ENCODE peak calls at places on chromosomes 11 and 22, in four cellular contexts. One of them, this sample, is unnamed.

GRCh38 chr11:68658661-68659060 is 25.7 kb upstream of the GAL start:
- DNase-seq in T-helper 2 cell: no peak
- DNase-seq in tibial nerve: peak; percentile 27
- DNase-seq in activated gamma-delta T cell treated with anti-CD3 and anti-CD28 coated beads, Interleukin-2, amount 50 U/mL, for 16 hours: no peak
- DNase-seq in this sample: no peak

GRCh38 chr11:67044496-67044895 is 12.2 kb upstream of the RHOD start:
- DNase-seq in T-helper 2 cell: no peak
- DNase-seq in tibial nerve: no peak
- DNase-seq in activated gamma-delta T cell treated with anti-CD3 and anti-CD28 coated beads, Interleukin-2, amount 50 U/mL, for 16 hours: no peak
- DNase-seq in this sample: no peak

GRCh38 chr22:36197065-36197440 is 4.6 kb downstream of the APOL4 start:
- DNase-seq in T-helper 2 cell: no peak
- DNase-seq in tibial nerve: no peak
- DNase-seq in activated gamma-delta T cell treated with anti-CD3 and anti-CD28 coated beads, Interleukin-2, amount 50 U/mL, for 16 hours: no peak
- DNase-seq in this sample: no peak

GRCh38 chr11:117972589-117973445 is 13.4 kb upstream of the IL10RA start:
- DNase-seq in T-helper 2 cell: no peak
- DNase-seq in tibial nerve: no peak
- DNase-seq in activated gamma-delta T cell treated with anti-CD3 and anti-CD28 coated beads, Interleukin-2, amount 50 U/mL, for 16 hours: no peak
- DNase-seq in this sample: no peak

GRCh38 chr11:212150-213100 is 4.9 kb downstream of the RIC8A start:
- DNase-seq in T-helper 2 cell: no peak
- DNase-seq in tibial nerve: no peak
- DNase-seq in activated gamma-delta T cell treated with anti-CD3 and anti-CD28 coated beads, Interleukin-2, amount 50 U/mL, for 16 hours: no peak
- DNase-seq in this sample: no peak

GRCh38 chr11:34585870-34586654 is 34.8 kb upstream of the EHF start:
- DNase-seq in T-helper 2 cell: no peak
- DNase-seq in tibial nerve: no peak
- DNase-seq in activated gamma-delta T cell treated with anti-CD3 and anti-CD28 coated beads, Interleukin-2, amount 50 U/mL, for 16 hours: no peak
- DNase-seq in this sample: no peak

GRCh38 chr11:133952199-133953190 is 4.3 kb downstream of the IGSF9B start:
- DNase-seq in T-helper 2 cell: no peak
- DNase-seq in tibial nerve: no peak
- DNase-seq in activated gamma-delta T cell treated with anti-CD3 and anti-CD28 coated beads, Interleukin-2, amount 50 U/mL, for 16 hours: no peak
- DNase-seq in this sample: no peak

GRCh38 chr22:37283393-37283937 is 1.2 kb downstream of the CYTH4 start:
- DNase-seq in T-helper 2 cell: peak; percentile 56
- DNase-seq in tibial nerve: no peak
- DNase-seq in activated gamma-delta T cell treated with anti-CD3 and anti-CD28 coated beads, Interleukin-2, amount 50 U/mL, for 16 hours: peak; percentile 55
- DNase-seq in this sample: no peak

GRCh38 chr11:207213-208176 is at the start of the genes BET1L and RIC8A:
- DNase-seq in T-helper 2 cell: peak; percentile 98
- DNase-seq in tibial nerve: peak; percentile 95
- DNase-seq in activated gamma-delta T cell treated with anti-CD3 and anti-CD28 coated beads, Interleukin-2, amount 50 U/mL, for 16 hours: peak; percentile 94
- DNase-seq in this sample: peak; percentile 96

GRCh38 chr11:73400293-73400692 is 24.1 kb downstream of the RELT start:
- DNase-seq in T-helper 2 cell: no peak
- DNase-seq in tibial nerve: peak; percentile 7
- DNase-seq in activated gamma-delta T cell treated with anti-CD3 and anti-CD28 coated beads, Interleukin-2, amount 50 U/mL, for 16 hours: no peak
- DNase-seq in this sample: no peak

GRCh38 chr11:63986156-63986931 is at the start of gene OTUB1:
- DNase-seq in T-helper 2 cell: peak; percentile 75
- DNase-seq in tibial nerve: peak; percentile 75
- DNase-seq in activated gamma-delta T cell treated with anti-CD3 and anti-CD28 coated beads, Interleukin-2, amount 50 U/mL, for 16 hours: peak; percentile 79
- DNase-seq in this sample: peak; percentile 78

GRCh38 chr11:14969922-14970323 is 2.2 kb downstream of the CALCA start:
- DNase-seq in T-helper 2 cell: no peak
- DNase-seq in tibial nerve: no peak
- DNase-seq in activated gamma-delta T cell treated with anti-CD3 and anti-CD28 coated beads, Interleukin-2, amount 50 U/mL, for 16 hours: no peak
- DNase-seq in this sample: no peak

GRCh38 chr11:72562431-72562830 is 111.8 kb downstream of the PDE2A start:
- DNase-seq in T-helper 2 cell: no peak
- DNase-seq in tibial nerve: no peak
- DNase-seq in activated gamma-delta T cell treated with anti-CD3 and anti-CD28 coated beads, Interleukin-2, amount 50 U/mL, for 16 hours: no peak
- DNase-seq in this sample: no peak

GRCh38 chr22:50184004-50184461 is 1.7 kb upstream of the TRABD start:
- DNase-seq in T-helper 2 cell: no peak
- DNase-seq in tibial nerve: peak; percentile 62
- DNase-seq in activated gamma-delta T cell treated with anti-CD3 and anti-CD28 coated beads, Interleukin-2, amount 50 U/mL, for 16 hours: no peak
- DNase-seq in this sample: no peak

GRCh38 chr11:99316761-99317475 is 296.2 kb downstream of the CNTN5 start:
- DNase-seq in T-helper 2 cell: no peak
- DNase-seq in tibial nerve: no peak
- DNase-seq in activated gamma-delta T cell treated with anti-CD3 and anti-CD28 coated beads, Interleukin-2, amount 50 U/mL, for 16 hours: no peak
- DNase-seq in this sample: no peak

GRCh38 chr11:126808851-126809250 is 191.7 kb downstream of the KIRREL3 start:
- DNase-seq in T-helper 2 cell: no peak
- DNase-seq in tibial nerve: no peak
- DNase-seq in activated gamma-delta T cell treated with anti-CD3 and anti-CD28 coated beads, Interleukin-2, amount 50 U/mL, for 16 hours: no peak
- DNase-seq in this sample: no peak

GRCh38 chr11:22624742-22625447 is 728 bp downstream of the FANCF start:
- DNase-seq in T-helper 2 cell: peak; percentile 53
- DNase-seq in tibial nerve: no peak
- DNase-seq in activated gamma-delta T cell treated with anti-CD3 and anti-CD28 coated beads, Interleukin-2, amount 50 U/mL, for 16 hours: peak; percentile 27
- DNase-seq in this sample: no peak

GRCh38 chr11:108204918-108205499 is 17.4 kb downstream of the NPAT start:
- DNase-seq in T-helper 2 cell: no peak
- DNase-seq in tibial nerve: no peak
- DNase-seq in activated gamma-delta T cell treated with anti-CD3 and anti-CD28 coated beads, Interleukin-2, amount 50 U/mL, for 16 hours: no peak
- DNase-seq in this sample: no peak

GRCh38 chr11:96278039-96278897 is 64.7 kb downstream of the MAML2 start:
- DNase-seq in T-helper 2 cell: no peak
- DNase-seq in tibial nerve: no peak
- DNase-seq in activated gamma-delta T cell treated with anti-CD3 and anti-CD28 coated beads, Interleukin-2, amount 50 U/mL, for 16 hours: no peak
- DNase-seq in this sample: no peak

GRCh38 chr11:36718481-36718880 is 120.4 kb upstream of the RAG2 start:
- DNase-seq in T-helper 2 cell: no peak
- DNase-seq in tibial nerve: no peak
- DNase-seq in activated gamma-delta T cell treated with anti-CD3 and anti-CD28 coated beads, Interleukin-2, amount 50 U/mL, for 16 hours: no peak
- DNase-seq in this sample: no peak

GRCh38 chr11:66718320-66718971 is 10.6 kb downstream of the SPTBN2 start:
- DNase-seq in T-helper 2 cell: no peak
- DNase-seq in tibial nerve: no peak
- DNase-seq in activated gamma-delta T cell treated with anti-CD3 and anti-CD28 coated beads, Interleukin-2, amount 50 U/mL, for 16 hours: no peak
- DNase-seq in this sample: no peak

GRCh38 chr11:56706486-56706885 is 7.6 kb downstream of the OR9G1 start:
- DNase-seq in T-helper 2 cell: no peak
- DNase-seq in tibial nerve: no peak
- DNase-seq in activated gamma-delta T cell treated with anti-CD3 and anti-CD28 coated beads, Interleukin-2, amount 50 U/mL, for 16 hours: no peak
- DNase-seq in this sample: no peak

GRCh38 chr11:97460091-97460490 is 1070.3 kb downstream of the JRKL start:
- DNase-seq in T-helper 2 cell: no peak
- DNase-seq in tibial nerve: no peak
- DNase-seq in activated gamma-delta T cell treated with anti-CD3 and anti-CD28 coated beads, Interleukin-2, amount 50 U/mL, for 16 hours: no peak
- DNase-seq in this sample: no peak

GRCh38 chr11:17386331-17387084 is 2.0 kb downstream of the KCNJ11 start:
- DNase-seq in T-helper 2 cell: no peak
- DNase-seq in tibial nerve: no peak
- DNase-seq in activated gamma-delta T cell treated with anti-CD3 and anti-CD28 coated beads, Interleukin-2, amount 50 U/mL, for 16 hours: no peak
- DNase-seq in this sample: no peak

GRCh38 chr22:36329217-36330078 is 58.3 kb downstream of the MYH9 start:
- DNase-seq in T-helper 2 cell: peak; percentile 79
- DNase-seq in tibial nerve: no peak
- DNase-seq in activated gamma-delta T cell treated with anti-CD3 and anti-CD28 coated beads, Interleukin-2, amount 50 U/mL, for 16 hours: peak; percentile 80
- DNase-seq in this sample: peak; percentile 62

GRCh38 chr11:12502041-12502440 is 124.7 kb downstream of the PARVA start:
- DNase-seq in T-helper 2 cell: no peak
- DNase-seq in tibial nerve: no peak
- DNase-seq in activated gamma-delta T cell treated with anti-CD3 and anti-CD28 coated beads, Interleukin-2, amount 50 U/mL, for 16 hours: no peak
- DNase-seq in this sample: no peak

GRCh38 chr11:104073950-104074349 is 37.5 kb downstream of the DDI1 start:
- DNase-seq in T-helper 2 cell: no peak
- DNase-seq in tibial nerve: no peak
- DNase-seq in activated gamma-delta T cell treated with anti-CD3 and anti-CD28 coated beads, Interleukin-2, amount 50 U/mL, for 16 hours: no peak
- DNase-seq in this sample: no peak

GRCh38 chr22:36445158-36445668 is 36.2 kb downstream of the TXN2 start:
- DNase-seq in T-helper 2 cell: no peak
- DNase-seq in tibial nerve: no peak
- DNase-seq in activated gamma-delta T cell treated with anti-CD3 and anti-CD28 coated beads, Interleukin-2, amount 50 U/mL, for 16 hours: no peak
- DNase-seq in this sample: no peak

GRCh38 chr11:120136356-120136755 is 1.6 kb downstream of the TRIM29 start:
- DNase-seq in T-helper 2 cell: no peak
- DNase-seq in tibial nerve: no peak
- DNase-seq in activated gamma-delta T cell treated with anti-CD3 and anti-CD28 coated beads, Interleukin-2, amount 50 U/mL, for 16 hours: no peak
- DNase-seq in this sample: no peak

GRCh38 chr22:19870153-19871022 is 15.7 kb upstream of the GNB1L start:
- DNase-seq in T-helper 2 cell: no peak
- DNase-seq in tibial nerve: peak; percentile 8
- DNase-seq in activated gamma-delta T cell treated with anti-CD3 and anti-CD28 coated beads, Interleukin-2, amount 50 U/mL, for 16 hours: no peak
- DNase-seq in this sample: peak; percentile 10

GRCh38 chr22:20957691-20958440 is 9.2 kb upstream of the AIFM3 start:
- DNase-seq in T-helper 2 cell: no peak
- DNase-seq in tibial nerve: no peak
- DNase-seq in activated gamma-delta T cell treated with anti-CD3 and anti-CD28 coated beads, Interleukin-2, amount 50 U/mL, for 16 hours: no peak
- DNase-seq in this sample: no peak